ENCODE peak calls at places on chromosomes 2 and 18, in six cellular contexts. S, Q, G, A, Z and E are unnamed samples.

GRCh38 chr18:21851327-21851961 is 110.9 kb downstream of the MIB1 start:
- DNase-seq in S (peak; percentile 11), Q (no peak), G (no peak), A (no peak), Z (peak; percentile 21), E (peak; percentile 24)

GRCh38 chr18:58682429-58683069 is 11.3 kb downstream of the MALT1 start:
- DNase-seq in S (peak; percentile 74), Q (no peak), G (no peak), A (no peak), Z (no peak), E (peak; percentile 61)

GRCh38 chr2:64779117-64779690 is 125.5 kb upstream of the SERTAD2 start:
- DNase-seq in S (peak; percentile 90), Q (no peak), G (no peak), A (no peak), Z (peak; percentile 98), E (peak; percentile 22)

GRCh38 chr2:55992465-55992864 is 68.9 kb upstream of the EFEMP1 start:
- DNase-seq in S (peak; percentile 100), Q (no peak), G (no peak), A (no peak), Z (peak; percentile 47), E (peak; percentile 97)

GRCh38 chr2:64212346-64212745 is 68.1 kb upstream of the PELI1 start:
- DNase-seq in S (peak; percentile 45), Q (no peak), G (no peak), A (no peak), Z (peak; percentile 41), E (peak; percentile 86)

GRCh38 chr2:119838179-119838578 is 78.5 kb downstream of the PTPN4 start:
- DNase-seq in S (no peak), Q (no peak), G (no peak), A (no peak), Z (no peak), E (no peak)

GRCh38 chr2:139791330-139791729 is 1011.1 kb upstream of the NXPH2 start:
- DNase-seq in S (no peak), Q (no peak), G (no peak), A (no peak), Z (no peak), E (no peak)

GRCh38 chr2:189232759-189233406 is 53.3 kb upstream of the COL5A2 start:
- DNase-seq in S (no peak), Q (no peak), G (no peak), A (no peak), Z (no peak), E (no peak)

GRCh38 chr2:174654429-174654941 is 56.9 kb upstream of the WIPF1 start:
- DNase-seq in S (peak; percentile 33), Q (no peak), G (no peak), A (no peak), Z (no peak), E (peak; percentile 39)

GRCh38 chr18:55433688-55434087 is 154.3 kb downstream of the TCF4 start:
- DNase-seq in S (no peak), Q (no peak), G (no peak), A (no peak), Z (no peak), E (no peak)

GRCh38 chr2:129623783-129624182 is 355.7 kb upstream of the RAB6C start:
- DNase-seq in S (no peak), Q (peak; percentile 46), G (no peak), A (no peak), Z (peak; percentile 4), E (no peak)

GRCh38 chr2:238005528-238005927 is 38.7 kb downstream of the UBE2F start:
- DNase-seq in S (no peak), Q (no peak), G (no peak), A (no peak), Z (no peak), E (no peak)

GRCh38 chr2:152875832-152876669 is 157.6 kb downstream of the ARL6IP6 start:
- DNase-seq in S (peak; percentile 6), Q (no peak), G (no peak), A (no peak), Z (peak; percentile 92), E (peak; percentile 1)

GRCh38 chr18:10153924-10154635 is 240.3 kb downstream of the VAPA start:
- DNase-seq in S (no peak), Q (no peak), G (no peak), A (no peak), Z (no peak), E (no peak)

GRCh38 chr2:137381731-137382130 is 582.5 kb upstream of the HNMT start:
- DNase-seq in S (no peak), Q (no peak), G (no peak), A (no peak), Z (no peak), E (no peak)

GRCh38 chr2:119338826-119339561 is 27.6 kb downstream of the C2orf76 start:
- DNase-seq in S (no peak), Q (no peak), G (no peak), A (no peak), Z (no peak), E (no peak)

GRCh38 chr18:11791131-11791530 is 60.1 kb upstream of the CHMP1B start:
- DNase-seq in S (no peak), Q (no peak), G (no peak), A (no peak), Z (no peak), E (peak; percentile 60)
- H3K14ac ChIP-seq in S (no peak overlapping the region), Q (no peak overlapping the region), G (no peak overlapping the region), A (no peak overlapping the region), Z (no peak overlapping the region), E (no peak overlapping the region)

DNA sequence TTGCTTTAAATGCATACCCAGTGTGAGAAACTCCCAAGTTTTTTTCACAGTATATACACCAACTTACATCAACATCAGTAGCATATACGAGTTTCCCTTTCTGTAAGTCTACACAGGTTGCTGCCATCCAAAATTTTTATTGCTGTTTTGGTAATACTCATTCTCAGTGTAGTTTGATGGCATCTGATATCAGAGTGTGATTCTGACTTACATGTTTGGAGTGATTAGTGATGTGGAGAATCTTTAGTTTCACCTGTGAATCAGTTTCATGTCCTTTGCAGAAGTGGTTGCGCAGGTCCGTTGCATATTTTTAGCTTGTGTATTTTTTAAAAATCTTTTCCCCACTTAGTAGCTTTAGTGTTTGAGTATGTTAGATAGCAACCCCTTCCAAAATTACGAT is 50.1 kb downstream of the CCDC74A start:
- DNase-seq in S (no peak), Q (no peak), G (no peak), A (no peak), Z (no peak), E (no peak)
- H3K14ac ChIP-seq in S (no peak overlapping the region), Q (no peak overlapping the region), G (no peak overlapping the region), A (no peak overlapping the region), Z (no peak overlapping the region), E (no peak overlapping the region)

GRCh38 chr2:216478151-216478550 is 20.5 kb upstream of the RPL37A start:
- DNase-seq in S (peak; percentile 88), Q (no peak), G (no peak), A (no peak), Z (no peak), E (peak; percentile 53)
- H3K14ac ChIP-seq in S (no peak overlapping the region), Q (no peak overlapping the region), G (no peak overlapping the region), A (no peak overlapping the region), Z (no peak overlapping the region), E (no peak overlapping the region)

DNA sequence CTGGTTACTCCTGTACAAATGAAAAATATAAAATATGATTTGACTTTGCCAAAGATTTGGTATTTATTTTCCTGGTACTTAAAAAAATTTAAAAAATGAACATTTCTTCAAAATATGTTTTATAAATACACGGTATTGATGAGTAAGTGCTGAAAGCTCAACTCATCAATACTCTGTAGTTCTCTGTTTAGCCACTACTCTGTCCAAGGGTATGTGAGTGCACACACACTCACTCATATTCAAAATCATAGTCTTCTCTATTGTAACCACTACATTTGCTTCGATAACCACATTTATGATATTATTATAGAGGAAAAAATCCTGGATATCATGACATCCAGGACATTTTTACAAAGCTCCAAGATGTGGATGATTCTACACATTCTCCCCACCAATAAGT is 40.1 kb upstream of the GALNT5 start:
- DNase-seq in S (no peak), Q (no peak), G (no peak), A (no peak), Z (no peak), E (no peak)
- H3K14ac ChIP-seq in S (no peak overlapping the region), Q (no peak overlapping the region), G (no peak overlapping the region), A (no peak overlapping the region), Z (no peak overlapping the region), E (no peak overlapping the region)